ENCODE peak calls at places on chromosomes 4 and X, in five cellular contexts. One of them, this sample, is unnamed.

GRCh38 chr4:121168865-121169281 is 4.8 kb upstream of the TNIP3 start:
- DNase-seq in K562: no peak
- DNase-seq in HepG2: no peak
- DNase-seq in H1: no peak
- DNase-seq in A549: no peak
- DNase-seq in this sample: no peak

GRCh38 chr4:152820073-152820472 is 40.3 kb downstream of the ARFIP1 start:
- DNase-seq in HepG2: no peak
- DNase-seq in H1: no peak
- DNase-seq in A549: no peak
- DNase-seq in K562: no peak
- DNase-seq in this sample: no peak

GRCh38 chr4:622071-622995 is 3.0 kb upstream of the PDE6B start:
- DNase-seq in K562: no peak
- DNase-seq in HepG2: no peak
- DNase-seq in A549: no peak
- DNase-seq in H1: no peak
- DNase-seq in this sample: no peak

GRCh38 chrX:56788717-56789122 is 59.7 kb downstream of the NBDY start:
- DNase-seq in HepG2: peak; percentile 18
- DNase-seq in H1: no peak
- DNase-seq in K562: no peak
- DNase-seq in A549: no peak
- DNase-seq in this sample: no peak

GRCh38 chr4:52640808-52641595 is 18.1 kb downstream of the USP46 start:
- DNase-seq in HepG2: no peak
- DNase-seq in K562: no peak
- DNase-seq in A549: no peak
- DNase-seq in H1: no peak
- DNase-seq in this sample: peak; percentile 75

GRCh38 chrX:13101439-13102139 is 57.2 kb upstream of the FAM9C start:
- DNase-seq in H1: no peak
- DNase-seq in A549: peak; percentile 96
- DNase-seq in HepG2: no peak
- DNase-seq in K562: peak; percentile 59
- DNase-seq in this sample: peak; percentile 90

GRCh38 chr4:6916069-6916586 is 6.5 kb downstream of the TBC1D14 start:
- DNase-seq in HepG2: no peak
- DNase-seq in K562: no peak
- DNase-seq in H1: no peak
- DNase-seq in A549: no peak
- DNase-seq in this sample: no peak

GRCh38 chrX:55486736-55487135 is 2.9 kb downstream of the USP51 start:
- DNase-seq in A549: peak; percentile 4
- DNase-seq in H1: no peak
- DNase-seq in HepG2: no peak
- DNase-seq in K562: no peak
- DNase-seq in this sample: no peak

GRCh38 chr4:7156273-7157139 is 35.8 kb upstream of the SORCS2 start:
- DNase-seq in K562: peak; percentile 54
- DNase-seq in H1: no peak
- DNase-seq in HepG2: no peak
- DNase-seq in A549: peak; percentile 27
- DNase-seq in this sample: peak; percentile 11

GRCh38 chr4:121876976-121877773 is 6.9 kb upstream of the BBS7 start:
- DNase-seq in HepG2: no peak
- DNase-seq in K562: no peak
- DNase-seq in A549: no peak
- DNase-seq in H1: no peak
- DNase-seq in this sample: no peak

GRCh38 chr4:125003840-125004239 is 291.3 kb upstream of the ANKRD50 start:
- DNase-seq in HepG2: no peak
- DNase-seq in K562: no peak
- DNase-seq in H1: no peak
- DNase-seq in A549: no peak
- DNase-seq in this sample: no peak

GRCh38 chrX:112761239-112762207 is 79.1 kb downstream of the AMOT start:
- DNase-seq in K562: no peak
- DNase-seq in H1: no peak
- DNase-seq in A549: no peak
- DNase-seq in HepG2: no peak
- DNase-seq in this sample: no peak

GRCh38 chr4:70908993-70909556 is 6.9 kb downstream of the MOB1B start:
- DNase-seq in HepG2: no peak
- DNase-seq in H1: no peak
- DNase-seq in K562: no peak
- DNase-seq in A549: no peak
- DNase-seq in this sample: no peak

GRCh38 chr4:169164669-169165415 is 105.9 kb downstream of the SH3RF1 start:
- DNase-seq in A549: no peak
- DNase-seq in HepG2: no peak
- DNase-seq in K562: no peak
- DNase-seq in H1: no peak
- DNase-seq in this sample: no peak

GRCh38 chrX:97895751-97896150 is 1012.0 kb downstream of the RPA4 start:
- DNase-seq in H1: no peak
- DNase-seq in K562: no peak
- DNase-seq in HepG2: no peak
- DNase-seq in A549: no peak
- DNase-seq in this sample: peak; percentile 31

GRCh38 chr4:182022899-182023298 is 220.3 kb upstream of the TENM3 start:
- DNase-seq in H1: no peak
- DNase-seq in HepG2: no peak
- DNase-seq in A549: no peak
- DNase-seq in K562: no peak
- DNase-seq in this sample: no peak

GRCh38 chrX:110440016-110440805 is 81.6 kb downstream of the RTL9 start:
- DNase-seq in K562: no peak
- DNase-seq in H1: no peak
- DNase-seq in A549: no peak
- DNase-seq in HepG2: no peak
- DNase-seq in this sample: no peak

GRCh38 chrX:149504226-149504914 is 736 bp downstream of the IDS start:
- DNase-seq in HepG2: no peak
- DNase-seq in K562: peak; percentile 53
- DNase-seq in A549: peak; percentile 78
- DNase-seq in H1: no peak
- DNase-seq in this sample: no peak

GRCh38 chr4:114093221-114093715 is 113.8 kb upstream of the ARSJ start:
- DNase-seq in HepG2: no peak
- DNase-seq in K562: no peak
- DNase-seq in A549: no peak
- DNase-seq in H1: no peak
- DNase-seq in this sample: peak; percentile 18

GRCh38 chr4:48653217-48654014 is 126.7 kb downstream of the FRYL start:
- DNase-seq in A549: no peak
- DNase-seq in HepG2: no peak
- DNase-seq in K562: no peak
- DNase-seq in H1: no peak
- DNase-seq in this sample: no peak

GRCh38 chr4:76688737-76689078 is 209.2 kb downstream of the SOWAHB start:
- DNase-seq in HepG2: no peak
- DNase-seq in A549: no peak
- DNase-seq in K562: no peak
- DNase-seq in H1: no peak
- DNase-seq in this sample: no peak

GRCh38 chr4:139367421-139368090 is 65.3 kb upstream of the NDUFC1 start:
- DNase-seq in A549: no peak
- DNase-seq in K562: no peak
- DNase-seq in HepG2: no peak
- DNase-seq in H1: no peak
- DNase-seq in this sample: peak; percentile 31

GRCh38 chr4:23981328-23981727 is 91.5 kb upstream of the PPARGC1A start:
- DNase-seq in A549: no peak
- DNase-seq in H1: no peak
- DNase-seq in HepG2: no peak
- DNase-seq in K562: no peak
- DNase-seq in this sample: no peak

GRCh38 chr4:162684371-162684700 is 482.4 kb downstream of the NAF1 start:
- DNase-seq in H1: no peak
- DNase-seq in HepG2: no peak
- DNase-seq in A549: no peak
- DNase-seq in K562: no peak
- DNase-seq in this sample: no peak

GRCh38 chr4:186792994-186793393 is 69.3 kb upstream of the FAT1 start:
- DNase-seq in A549: peak; percentile 7
- DNase-seq in HepG2: no peak
- DNase-seq in K562: no peak
- DNase-seq in H1: no peak
- DNase-seq in this sample: no peak

GRCh38 chr4:149063007-149063406 is 620.8 kb upstream of the NR3C2 start:
- DNase-seq in K562: no peak
- DNase-seq in H1: no peak
- DNase-seq in HepG2: no peak
- DNase-seq in A549: no peak
- DNase-seq in this sample: no peak

GRCh38 chrX:118346258-118347094 is 570 bp downstream of the WDR44 start:
- DNase-seq in K562: peak; percentile 46
- DNase-seq in H1: no peak
- DNase-seq in HepG2: peak; percentile 7
- DNase-seq in A549: peak; percentile 46
- DNase-seq in this sample: peak; percentile 24

DNA sequence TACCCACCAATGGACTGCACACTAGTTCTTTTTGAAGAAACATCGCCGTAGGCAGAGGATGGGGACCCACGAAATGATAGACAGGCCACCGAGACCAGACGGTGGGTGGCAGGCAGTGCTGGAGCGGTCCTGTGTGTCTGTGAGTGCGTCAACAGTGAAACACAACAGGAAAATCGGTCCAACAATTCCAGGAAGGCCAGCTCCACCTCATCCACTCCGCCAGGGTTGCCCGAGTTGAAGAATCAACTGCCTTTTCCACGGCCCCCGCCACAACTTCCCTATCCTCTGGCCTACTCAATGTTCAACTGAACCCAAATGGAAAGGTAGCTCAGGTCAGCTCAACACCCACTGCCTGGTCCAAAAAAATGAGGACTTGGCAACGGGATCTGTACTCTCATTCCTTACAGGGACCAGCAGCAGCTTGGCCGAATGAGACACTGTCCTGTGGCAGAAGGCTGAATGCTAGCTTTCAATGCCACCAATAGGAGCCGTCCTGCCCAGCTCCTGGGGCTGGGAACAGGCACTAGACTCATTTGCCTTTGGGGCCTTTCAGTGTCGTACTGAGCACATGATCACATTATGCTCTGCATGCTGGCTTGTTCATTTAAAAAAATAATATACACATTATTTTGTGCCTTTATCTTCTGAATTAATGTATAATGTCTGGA is 43.5 kb downstream of the MID1 start:
- DNase-seq in HepG2: no peak
- DNase-seq in H1: no peak
- DNase-seq in A549: peak; percentile 64
- DNase-seq in K562: no peak
- DNase-seq in this sample: peak; percentile 84
- H3K4me1 ChIP-seq in HepG2: peaks cover 8% of the 10 kb centered on the region
- H3K4me1 ChIP-seq in H1: no peaks in the 10 kb centered on the region
- H3K4me1 ChIP-seq in A549: peaks cover 88% of the 10 kb centered on the region
- H3K4me1 ChIP-seq in K562: peaks cover 13% of the 10 kb centered on the region
- H3K4me1 ChIP-seq in this sample: peaks cover 52% of the 10 kb centered on the region

DNA sequence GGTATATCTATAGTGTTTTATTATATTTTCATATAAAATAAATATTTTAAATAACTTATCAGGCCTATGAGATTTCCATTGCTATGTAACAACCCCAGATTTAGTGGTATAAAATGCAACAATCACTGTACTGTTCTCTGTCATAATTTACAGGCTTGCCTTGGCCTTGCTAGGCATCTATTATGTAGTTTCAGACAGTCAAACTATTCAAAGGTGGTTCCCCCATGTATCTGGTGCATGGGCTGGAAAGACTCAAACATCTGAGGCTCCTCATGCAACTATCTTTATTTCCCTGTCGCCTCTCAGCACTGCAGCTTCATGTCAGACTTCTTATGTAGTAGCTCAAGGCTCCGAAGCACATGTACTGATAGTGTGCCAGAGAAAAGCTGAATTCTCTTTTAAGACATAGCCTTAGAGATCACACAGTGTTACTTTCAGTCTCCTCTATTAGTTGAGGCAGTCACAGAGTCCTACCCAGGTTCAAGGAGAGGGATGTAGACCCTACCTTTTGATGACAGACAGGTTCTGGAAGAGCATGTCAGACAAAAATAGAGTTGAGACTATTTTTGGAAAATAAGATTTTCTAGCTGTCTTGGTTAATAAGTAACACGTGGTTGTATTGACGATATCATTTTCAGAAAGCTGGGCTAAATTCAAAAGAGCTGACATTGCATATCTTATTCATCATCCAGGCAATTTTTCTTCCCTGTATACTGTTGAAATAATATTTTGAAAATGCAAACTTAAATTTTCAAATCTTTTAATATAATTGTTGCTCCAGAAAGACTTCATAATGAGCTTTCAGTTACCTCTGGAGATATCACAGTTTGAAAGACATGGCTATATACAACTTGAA is 19.4 kb downstream of the MTTP start:
- DNase-seq in K562: no peak
- DNase-seq in A549: no peak
- DNase-seq in H1: no peak
- DNase-seq in HepG2: no peak
- DNase-seq in this sample: no peak
- H3K4me3 ChIP-seq in K562: no peak overlapping the region
- H3K4me3 ChIP-seq in A549: no peak overlapping the region
- H3K4me3 ChIP-seq in H1: no peak overlapping the region
- H3K4me3 ChIP-seq in HepG2: no peak overlapping the region
- H3K4me3 ChIP-seq in this sample: no peak overlapping the region

GRCh38 chr4:138062929-138063328 is 179.2 kb downstream of the SLC7A11 start:
- DNase-seq in HepG2: no peak
- DNase-seq in A549: no peak
- DNase-seq in H1: no peak
- DNase-seq in K562: no peak
- DNase-seq in this sample: peak; percentile 65
- TF ChIP-seq JUN in HepG2: no peak
- TF ChIP-seq JUN in A549: no peak
- TF ChIP-seq JUN in H1: no peak
- TF ChIP-seq JUN in K562: no peak
- TF ChIP-seq JUN in this sample: peak; percentile 62

DNA sequence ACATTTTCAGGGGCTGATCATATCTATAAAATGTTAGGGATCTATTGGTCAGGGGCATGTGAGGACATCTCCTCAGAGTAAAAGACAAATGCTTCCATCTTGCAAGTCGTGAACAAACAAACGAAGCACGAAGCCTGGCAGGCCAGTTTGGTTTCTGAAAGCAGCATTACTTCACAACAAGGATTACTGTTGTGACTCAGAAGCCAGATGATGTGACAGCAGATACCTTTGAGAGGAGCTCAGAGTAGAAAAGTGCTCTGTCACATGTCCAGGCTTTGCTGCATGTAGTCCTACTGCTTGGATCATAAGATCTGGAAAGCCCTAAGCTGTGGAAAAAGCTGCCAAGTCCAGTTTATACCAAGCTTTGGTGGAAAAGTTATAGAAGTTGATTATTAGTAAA is 1827.2 kb downstream of the ARAP2 start:
- DNase-seq in H1: no peak
- DNase-seq in A549: peak; percentile 0
- DNase-seq in K562: no peak
- DNase-seq in HepG2: no peak
- DNase-seq in this sample: no peak
- H3K4me1 ChIP-seq in H1: no peaks in the 10 kb centered on the region
- H3K4me1 ChIP-seq in A549: no peaks in the 10 kb centered on the region
- H3K4me1 ChIP-seq in K562: no peaks in the 10 kb centered on the region
- H3K4me1 ChIP-seq in HepG2: no peaks in the 10 kb centered on the region
- H3K4me1 ChIP-seq in this sample: no peaks in the 10 kb centered on the region